ENCODE peak calls at places on chromosomes 11 and 22, in six cellular contexts. N is GM12878, V is SK-N-SH, Q is K562, O is HCT116, P is HepG2. E is an unnamed sample.

GRCh38 chr22:43776081-43776670 is 35.9 kb downstream of the EFCAB6 start:
- DNase-seq in N (no peak), V (no peak), Q (no peak), O (no peak), P (no peak), E (no peak)

GRCh38 chr11:66857234-66857926 is 516 bp downstream of the LRFN4 start:
- DNase-seq in N (no peak), V (peak; percentile 85), Q (no peak), O (no peak), P (peak; percentile 30), E (no peak)

GRCh38 chr11:123338266-123338800 is 91.7 kb upstream of the GRAMD1B start:
- DNase-seq in N (no peak), V (no peak), Q (no peak), O (no peak), P (no peak), E (no peak)

GRCh38 chr22:40919446-40919845 is 31.7 kb upstream of the RBX1 start:
- DNase-seq in N (no peak), V (no peak), Q (no peak), O (no peak), P (no peak), E (no peak)

GRCh38 chr11:36167729-36168128 is 121.5 kb downstream of the COMMD9 start:
- DNase-seq in N (no peak), V (no peak), Q (no peak), O (no peak), P (no peak), E (no peak)

GRCh38 chr11:66267379-66268209 is 845 bp upstream of the RAB1B start:
- DNase-seq in N (peak; percentile 54), V (peak; percentile 96), Q (peak; percentile 91), O (peak; percentile 69), P (peak; percentile 57), E (peak; percentile 53)

GRCh38 chr22:26564181-26564580 is 25.8 kb downstream of the TPST2 start:
- DNase-seq in N (no peak), V (no peak), Q (no peak), O (no peak), P (no peak), E (no peak)

GRCh38 chr22:19871023-19871844 is 16.6 kb upstream of the GNB1L start:
- DNase-seq in N (no peak), V (no peak), Q (no peak), O (no peak), P (no peak), E (no peak)

GRCh38 chr22:41469218-41469851 is 418 bp downstream of the ACO2 start:
- DNase-seq in N (no peak), V (no peak), Q (no peak), O (no peak), P (no peak), E (no peak)

GRCh38 chr22:17961443-17961729 is 63.0 kb downstream of the MICAL3 start:
- DNase-seq in N (no peak), V (no peak), Q (no peak), O (no peak), P (no peak), E (no peak)

GRCh38 chr11:74010306-74010981 is 1.6 kb upstream of the UCP3 start:
- DNase-seq in N (no peak), V (no peak), Q (peak; percentile 47), O (no peak), P (no peak), E (no peak)

GRCh38 chr11:86983071-86983488 is 27.9 kb upstream of the FZD4 start:
- DNase-seq in N (no peak), V (no peak), Q (no peak), O (no peak), P (peak; percentile 66), E (no peak)

GRCh38 chr11:111336582-111337256 is 38.4 kb downstream of the POU2AF3 start:
- DNase-seq in N (no peak), V (no peak), Q (no peak), O (no peak), P (peak; percentile 45), E (no peak)

GRCh38 chr22:38169116-38169515 is 12.5 kb downstream of the PLA2G6 start:
- DNase-seq in N (no peak), V (no peak), Q (no peak), O (no peak), P (no peak), E (no peak)

GRCh38 chr22:28222571-28222970 is 303.5 kb upstream of the PITPNB start:
- DNase-seq in N (no peak), V (no peak), Q (no peak), O (no peak), P (no peak), E (no peak)

GRCh38 chr11:69374110-69374981 is 80.4 kb downstream of the MYEOV start:
- DNase-seq in N (no peak), V (peak; percentile 82), Q (no peak), O (no peak), P (no peak), E (no peak)

GRCh38 chr11:112100457-112100856 is 13.8 kb downstream of the SDHD start:
- DNase-seq in N (no peak), V (no peak), Q (no peak), O (no peak), P (no peak), E (no peak)

GRCh38 chr22:17980638-17981051 is 43.7 kb downstream of the MICAL3 start:
- DNase-seq in N (no peak), V (peak; percentile 63), Q (peak; percentile 92), O (no peak), P (no peak), E (no peak)

GRCh38 chr11:117932426-117932825 is 3.2 kb upstream of the TMPRSS13 start:
- DNase-seq in N (no peak), V (no peak), Q (peak; percentile 24), O (no peak), P (no peak), E (no peak)

GRCh38 chr11:598005-598680 is 17.6 kb downstream of the IRF7 start:
- DNase-seq in N (no peak), V (no peak), Q (no peak), O (no peak), P (no peak), E (no peak)

GRCh38 chr11:113249786-113250185 is 64.6 kb upstream of the TTC12 start:
- DNase-seq in N (no peak), V (no peak), Q (no peak), O (no peak), P (no peak), E (no peak)

GRCh38 chr22:46068176-46068907 is 82.0 kb upstream of the PPARA start:
- DNase-seq in N (no peak), V (no peak), Q (no peak), O (no peak), P (no peak), E (no peak)

GRCh38 chr22:23657712-23658111 is 25.6 kb upstream of the DRICH1 start:
- DNase-seq in N (no peak), V (no peak), Q (no peak), O (no peak), P (no peak), E (no peak)

DNA sequence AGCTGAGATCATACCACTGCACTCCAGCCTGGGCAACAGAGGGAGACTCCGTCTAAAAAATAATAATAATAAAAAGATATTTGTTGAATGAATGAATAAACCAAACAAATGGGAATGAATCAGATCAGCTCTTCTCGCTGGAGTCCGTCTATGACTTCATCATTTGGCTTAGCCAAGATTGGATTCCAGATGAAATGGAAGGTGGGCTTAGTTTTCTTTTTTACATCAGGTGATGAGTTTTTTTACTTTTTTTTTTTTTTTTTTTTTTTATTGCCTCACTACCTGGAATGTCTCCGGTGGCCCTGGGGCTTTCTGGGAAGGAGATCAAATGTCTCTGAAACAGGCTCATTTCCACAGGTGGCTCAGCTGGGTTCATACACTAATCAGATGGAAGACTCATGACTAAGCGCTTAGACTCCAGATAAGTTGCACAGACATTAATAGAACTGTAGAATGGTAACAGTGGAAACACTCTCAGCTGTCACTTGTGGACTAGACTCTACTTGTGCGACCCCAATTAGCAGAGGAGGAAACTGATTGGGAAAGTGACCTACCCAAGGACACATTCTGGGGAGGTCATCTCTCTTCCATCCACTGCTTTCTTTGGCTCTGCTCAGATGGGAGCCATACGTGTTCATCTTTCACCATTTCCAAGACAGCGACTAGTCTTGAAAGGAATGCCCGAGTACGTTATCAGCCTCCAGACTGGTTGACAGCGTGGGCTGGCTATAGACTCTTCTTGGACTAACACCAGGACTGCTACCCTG is 20.5 kb upstream of the RBFOX2 start:
- DNase-seq in N (no peak), V (no peak), Q (peak; percentile 15), O (no peak), P (no peak), E (no peak)
- TF ChIP-seq REST in N (no peak), V (no peak), Q (no peak), O (no peak), P (no peak), E (no peak)

GRCh38 chr11:35040221-35040942 is 98.6 kb upstream of the CD44 start:
- DNase-seq in N (peak; percentile 84), V (no peak), Q (no peak), O (no peak), P (no peak), E (peak; percentile 72)
- TF ChIP-seq SIN3A in N (no peak), V (no peak), Q (no peak), O (no peak), P (no peak), E (no peak)

GRCh38 chr11:43576834-43577521 is 103.6 kb upstream of the HSD17B12 start:
- DNase-seq in N (no peak), V (peak; percentile 71), Q (peak; percentile 88), O (peak; percentile 12), P (peak; percentile 32), E (no peak)
- TF ChIP-seq REST in N (peak; percentile 92), V (peak; percentile 98), Q (peak; percentile 99), O (peak; percentile 96), P (peak; percentile 88), E (peak; percentile 98)

GRCh38 chr11:8870461-8871282 is 40.3 kb upstream of the AKIP1 start:
- DNase-seq in N (no peak), V (peak; percentile 91), Q (peak; percentile 10), O (peak; percentile 68), P (no peak), E (no peak)
- TF ChIP-seq SIN3A in N (no peak), V (no peak), Q (no peak), O (no peak), P (no peak), E (peak; percentile 80)